ENCODE peak calls at places on chromosomes 2 and 18, in ten cellular contexts. One of them, this sample, is unnamed. For H3K36me3, the result is how much of the 10 kb centered on the place peaks cover.

GRCh38 chr2:166042356-166042755 is 85.5 kb downstream of the SCN1A start:
- DNase-seq in BE2C: no peak
- DNase-seq in heart left ventricle: no peak
- DNase-seq in K562: no peak
- DNase-seq in HepG2: no peak
- DNase-seq in tibial artery: no peak
- DNase-seq in sigmoid colon: no peak
- DNase-seq in CD8-positive, alpha-beta T cell: no peak
- DNase-seq in mucosa of descending colon: no peak
- DNase-seq in MM.1S: no peak
- DNase-seq in this sample: no peak

GRCh38 chr18:45359275-45360009 is 255.8 kb upstream of the SLC14A2 start:
- DNase-seq in HepG2: no peak
- DNase-seq in tibial artery: no peak
- DNase-seq in mucosa of descending colon: peak
- DNase-seq in MM.1S: no peak
- DNase-seq in CD8-positive, alpha-beta T cell: no peak
- DNase-seq in sigmoid colon: no peak
- DNase-seq in K562: no peak
- DNase-seq in BE2C: peak
- DNase-seq in heart left ventricle: no peak
- DNase-seq in this sample: no peak

GRCh38 chr2:231666171-231667095 is 41.9 kb upstream of the PTMA start:
- DNase-seq in HepG2: peak
- DNase-seq in sigmoid colon: peak
- DNase-seq in BE2C: peak
- DNase-seq in K562: peak
- DNase-seq in heart left ventricle: peak
- DNase-seq in mucosa of descending colon: peak
- DNase-seq in tibial artery: peak
- DNase-seq in CD8-positive, alpha-beta T cell: no peak
- DNase-seq in MM.1S: peak
- DNase-seq in this sample: peak

GRCh38 chr2:10328667-10329583 is 26.2 kb downstream of the HPCAL1 start:
- DNase-seq in heart left ventricle: no peak
- DNase-seq in MM.1S: no peak
- DNase-seq in CD8-positive, alpha-beta T cell: no peak
- DNase-seq in sigmoid colon: no peak
- DNase-seq in BE2C: peak
- DNase-seq in tibial artery: no peak
- DNase-seq in mucosa of descending colon: no peak
- DNase-seq in HepG2: no peak
- DNase-seq in K562: no peak
- DNase-seq in this sample: no peak

GRCh38 chr2:115574667-115575066 is 1132.2 kb downstream of the DPP10 start:
- DNase-seq in HepG2: no peak
- DNase-seq in MM.1S: no peak
- DNase-seq in K562: no peak
- DNase-seq in CD8-positive, alpha-beta T cell: no peak
- DNase-seq in sigmoid colon: no peak
- DNase-seq in tibial artery: no peak
- DNase-seq in BE2C: no peak
- DNase-seq in mucosa of descending colon: no peak
- DNase-seq in heart left ventricle: no peak
- DNase-seq in this sample: no peak

GRCh38 chr2:3176869-3177255 is 200.8 kb downstream of the EIPR1 start:
- DNase-seq in CD8-positive, alpha-beta T cell: no peak
- DNase-seq in BE2C: no peak
- DNase-seq in MM.1S: no peak
- DNase-seq in sigmoid colon: peak
- DNase-seq in tibial artery: no peak
- DNase-seq in heart left ventricle: no peak
- DNase-seq in K562: no peak
- DNase-seq in HepG2: no peak
- DNase-seq in mucosa of descending colon: no peak
- DNase-seq in this sample: no peak

GRCh38 chr2:208556954-208557601 is 150.5 kb downstream of the PTH2R start:
- DNase-seq in BE2C: peak
- DNase-seq in HepG2: no peak
- DNase-seq in MM.1S: no peak
- DNase-seq in CD8-positive, alpha-beta T cell: no peak
- DNase-seq in K562: peak
- DNase-seq in mucosa of descending colon: no peak
- DNase-seq in tibial artery: no peak
- DNase-seq in sigmoid colon: no peak
- DNase-seq in heart left ventricle: no peak
- DNase-seq in this sample: no peak

GRCh38 chr2:66673286-66673685 is 238.4 kb downstream of the MEIS1 start:
- DNase-seq in mucosa of descending colon: no peak
- DNase-seq in HepG2: no peak
- DNase-seq in sigmoid colon: no peak
- DNase-seq in MM.1S: no peak
- DNase-seq in heart left ventricle: no peak
- DNase-seq in K562: no peak
- DNase-seq in CD8-positive, alpha-beta T cell: no peak
- DNase-seq in tibial artery: no peak
- DNase-seq in BE2C: no peak
- DNase-seq in this sample: no peak

GRCh38 chr2:43819489-43820163 is 19.0 kb downstream of the ABCG5 start:
- DNase-seq in BE2C: no peak
- DNase-seq in HepG2: no peak
- DNase-seq in tibial artery: no peak
- DNase-seq in MM.1S: no peak
- DNase-seq in K562: no peak
- DNase-seq in heart left ventricle: no peak
- DNase-seq in mucosa of descending colon: no peak
- DNase-seq in CD8-positive, alpha-beta T cell: no peak
- DNase-seq in sigmoid colon: no peak
- DNase-seq in this sample: no peak

GRCh38 chr18:13464432-13465125 is 246.0 kb downstream of the LDLRAD4 start:
- DNase-seq in tibial artery: peak
- DNase-seq in BE2C: no peak
- DNase-seq in mucosa of descending colon: peak
- DNase-seq in sigmoid colon: peak
- DNase-seq in heart left ventricle: peak
- DNase-seq in CD8-positive, alpha-beta T cell: peak
- DNase-seq in HepG2: no peak
- DNase-seq in MM.1S: peak
- DNase-seq in K562: no peak
- DNase-seq in this sample: peak

GRCh38 chr18:51188024-51188701 is 9.3 kb downstream of the MEX3C start:
- DNase-seq in CD8-positive, alpha-beta T cell: no peak
- DNase-seq in tibial artery: no peak
- DNase-seq in K562: no peak
- DNase-seq in HepG2: no peak
- DNase-seq in sigmoid colon: no peak
- DNase-seq in BE2C: no peak
- DNase-seq in mucosa of descending colon: no peak
- DNase-seq in MM.1S: peak
- DNase-seq in heart left ventricle: no peak
- DNase-seq in this sample: peak
- H3K36me3 ChIP-seq in CD8-positive, alpha-beta T cell: under half
- H3K36me3 ChIP-seq in tibial artery: under half
- H3K36me3 ChIP-seq in K562: under half
- H3K36me3 ChIP-seq in HepG2: under half
- H3K36me3 ChIP-seq in sigmoid colon: under half
- H3K36me3 ChIP-seq in BE2C: under half
- H3K36me3 ChIP-seq in mucosa of descending colon: under half
- H3K36me3 ChIP-seq in MM.1S: under half
- H3K36me3 ChIP-seq in heart left ventricle: under half
- H3K36me3 ChIP-seq in this sample: under half

GRCh38 chr2:25375371-25375988 is 33.8 kb upstream of the DNMT3A start:
- DNase-seq in mucosa of descending colon: no peak
- DNase-seq in heart left ventricle: no peak
- DNase-seq in CD8-positive, alpha-beta T cell: no peak
- DNase-seq in MM.1S: no peak
- DNase-seq in HepG2: no peak
- DNase-seq in BE2C: no peak
- DNase-seq in tibial artery: no peak
- DNase-seq in sigmoid colon: peak
- DNase-seq in K562: no peak
- DNase-seq in this sample: no peak

GRCh38 chr2:25375989-25376545 is 34.3 kb upstream of the DNMT3A start:
- DNase-seq in HepG2: no peak
- DNase-seq in tibial artery: no peak
- DNase-seq in mucosa of descending colon: no peak
- DNase-seq in BE2C: no peak
- DNase-seq in heart left ventricle: no peak
- DNase-seq in sigmoid colon: peak
- DNase-seq in MM.1S: no peak
- DNase-seq in CD8-positive, alpha-beta T cell: no peak
- DNase-seq in K562: no peak
- DNase-seq in this sample: no peak

GRCh38 chr2:25377822-25378421 is 36.2 kb upstream of the DNMT3A start:
- DNase-seq in BE2C: no peak
- DNase-seq in sigmoid colon: peak
- DNase-seq in CD8-positive, alpha-beta T cell: no peak
- DNase-seq in K562: no peak
- DNase-seq in heart left ventricle: no peak
- DNase-seq in tibial artery: no peak
- DNase-seq in MM.1S: no peak
- DNase-seq in HepG2: no peak
- DNase-seq in mucosa of descending colon: no peak
- DNase-seq in this sample: no peak

GRCh38 chr2:25378731-25379490 is 37.2 kb upstream of the DNMT3A start:
- DNase-seq in BE2C: no peak
- DNase-seq in sigmoid colon: peak
- DNase-seq in heart left ventricle: no peak
- DNase-seq in MM.1S: no peak
- DNase-seq in mucosa of descending colon: no peak
- DNase-seq in CD8-positive, alpha-beta T cell: no peak
- DNase-seq in K562: no peak
- DNase-seq in tibial artery: no peak
- DNase-seq in HepG2: no peak
- DNase-seq in this sample: no peak

GRCh38 chr2:25376750-25377621 is 35.3 kb upstream of the DNMT3A start:
- DNase-seq in K562: peak
- DNase-seq in BE2C: peak
- DNase-seq in HepG2: peak
- DNase-seq in heart left ventricle: peak
- DNase-seq in CD8-positive, alpha-beta T cell: peak
- DNase-seq in mucosa of descending colon: peak
- DNase-seq in sigmoid colon: peak
- DNase-seq in MM.1S: peak
- DNase-seq in tibial artery: peak
- DNase-seq in this sample: peak
- TF ChIP-seq CTCF in K562: peak
- TF ChIP-seq CTCF in BE2C: peak
- TF ChIP-seq CTCF in HepG2: peak
- TF ChIP-seq CTCF in heart left ventricle: peak
- TF ChIP-seq CTCF in CD8-positive, alpha-beta T cell: peak
- TF ChIP-seq CTCF in mucosa of descending colon: peak
- TF ChIP-seq CTCF in sigmoid colon: peak
- TF ChIP-seq CTCF in MM.1S: peak
- TF ChIP-seq CTCF in tibial artery: peak
- TF ChIP-seq CTCF in this sample: peak

GRCh38 chr2:207226671-207227061 is 60.9 kb upstream of the KLF7 start:
- DNase-seq in BE2C: no peak
- DNase-seq in HepG2: no peak
- DNase-seq in mucosa of descending colon: no peak
- DNase-seq in K562: no peak
- DNase-seq in CD8-positive, alpha-beta T cell: no peak
- DNase-seq in sigmoid colon: no peak
- DNase-seq in heart left ventricle: no peak
- DNase-seq in tibial artery: no peak
- DNase-seq in MM.1S: no peak
- DNase-seq in this sample: no peak
- H3K4me3 ChIP-seq in BE2C: no peak
- H3K4me3 ChIP-seq in HepG2: no peak
- H3K4me3 ChIP-seq in mucosa of descending colon: no peak
- H3K4me3 ChIP-seq in K562: no peak
- H3K4me3 ChIP-seq in CD8-positive, alpha-beta T cell: no peak
- H3K4me3 ChIP-seq in sigmoid colon: peak
- H3K4me3 ChIP-seq in heart left ventricle: no peak
- H3K4me3 ChIP-seq in tibial artery: peak
- H3K4me3 ChIP-seq in MM.1S: no peak
- H3K4me3 ChIP-seq in this sample: no peak

GRCh38 chr2:20991031-20991430 is 52.8 kb downstream of the APOB start:
- DNase-seq in sigmoid colon: no peak
- DNase-seq in BE2C: no peak
- DNase-seq in CD8-positive, alpha-beta T cell: no peak
- DNase-seq in mucosa of descending colon: no peak
- DNase-seq in MM.1S: no peak
- DNase-seq in tibial artery: no peak
- DNase-seq in K562: no peak
- DNase-seq in heart left ventricle: no peak
- DNase-seq in HepG2: no peak
- DNase-seq in this sample: no peak
- H3K36me3 ChIP-seq in sigmoid colon: under half
- H3K36me3 ChIP-seq in BE2C: under half
- H3K36me3 ChIP-seq in CD8-positive, alpha-beta T cell: under half
- H3K36me3 ChIP-seq in mucosa of descending colon: under half
- H3K36me3 ChIP-seq in MM.1S: under half
- H3K36me3 ChIP-seq in tibial artery: under half
- H3K36me3 ChIP-seq in K562: under half
- H3K36me3 ChIP-seq in heart left ventricle: under half
- H3K36me3 ChIP-seq in HepG2: under half
- H3K36me3 ChIP-seq in this sample: under half

DNA sequence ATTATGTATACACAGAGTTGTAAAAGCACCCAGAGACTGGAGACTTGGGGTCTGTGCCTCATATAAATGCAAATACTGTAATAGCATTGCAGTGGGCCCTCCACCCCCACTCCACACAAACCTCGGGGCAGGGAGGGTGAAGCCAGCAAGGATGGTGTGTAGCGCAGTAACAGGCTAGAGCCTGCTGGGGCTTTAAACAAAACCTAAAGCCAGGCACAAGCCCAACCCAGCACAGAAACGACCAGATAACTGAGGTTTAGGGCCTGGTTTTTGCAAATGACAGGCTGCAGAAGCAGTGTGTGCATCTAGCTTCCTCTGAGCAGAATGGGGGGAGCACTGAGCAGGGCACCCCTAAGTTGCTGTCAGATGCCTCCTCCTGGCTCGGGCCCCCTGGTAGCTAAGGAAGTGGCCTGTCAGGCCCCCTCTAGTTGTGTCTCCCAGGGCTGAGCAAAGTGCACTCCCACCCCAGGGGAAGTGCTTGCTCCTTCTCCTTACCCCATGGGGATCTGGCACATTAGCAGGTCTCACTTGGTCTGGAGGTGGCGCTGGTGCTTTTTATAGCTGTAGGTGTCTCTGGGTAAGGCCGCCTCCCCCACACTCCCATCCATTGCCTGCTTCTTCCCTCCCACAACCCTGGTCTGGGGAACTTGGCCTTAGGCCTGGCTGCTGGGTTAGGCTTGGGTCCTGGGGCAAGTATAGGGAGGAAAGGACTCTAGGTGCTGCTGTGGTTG is 135.1 kb downstream of the CELF4 start:
- DNase-seq in tibial artery: no peak
- DNase-seq in sigmoid colon: no peak
- DNase-seq in K562: peak
- DNase-seq in BE2C: peak
- DNase-seq in HepG2: no peak
- DNase-seq in heart left ventricle: no peak
- DNase-seq in CD8-positive, alpha-beta T cell: no peak
- DNase-seq in mucosa of descending colon: no peak
- DNase-seq in MM.1S: no peak
- DNase-seq in this sample: no peak
- TF ChIP-seq CTCF in tibial artery: no peak
- TF ChIP-seq CTCF in sigmoid colon: no peak
- TF ChIP-seq CTCF in K562: no peak
- TF ChIP-seq CTCF in BE2C: peak
- TF ChIP-seq CTCF in HepG2: no peak
- TF ChIP-seq CTCF in heart left ventricle: no peak
- TF ChIP-seq CTCF in CD8-positive, alpha-beta T cell: no peak
- TF ChIP-seq CTCF in mucosa of descending colon: no peak
- TF ChIP-seq CTCF in MM.1S: peak
- TF ChIP-seq CTCF in this sample: no peak

GRCh38 chr2:223943135-223943534 is 2.0 kb downstream of the WDFY1 start:
- DNase-seq in heart left ventricle: no peak
- DNase-seq in sigmoid colon: no peak
- DNase-seq in BE2C: no peak
- DNase-seq in K562: no peak
- DNase-seq in mucosa of descending colon: no peak
- DNase-seq in MM.1S: no peak
- DNase-seq in HepG2: no peak
- DNase-seq in tibial artery: no peak
- DNase-seq in CD8-positive, alpha-beta T cell: no peak
- DNase-seq in this sample: no peak
- H3K4me3 ChIP-seq in heart left ventricle: peak
- H3K4me3 ChIP-seq in sigmoid colon: no peak
- H3K4me3 ChIP-seq in BE2C: peak
- H3K4me3 ChIP-seq in K562: no peak
- H3K4me3 ChIP-seq in mucosa of descending colon: no peak
- H3K4me3 ChIP-seq in MM.1S: no peak
- H3K4me3 ChIP-seq in HepG2: peak
- H3K4me3 ChIP-seq in tibial artery: peak
- H3K4me3 ChIP-seq in CD8-positive, alpha-beta T cell: peak
- H3K4me3 ChIP-seq in this sample: peak